ENCODE peak calls at places on chromosomes 12 and 14, in nine cellular contexts. A, S, K, B, T, Z, R, F and L are unnamed samples.

GRCh38 chr12:98908866-98909265 is 263.8 kb downstream of the APAF1 start:
- DNase-seq in A (no peak), S (no peak), K (no peak), B (no peak), T (no peak), Z (no peak), R (no peak), F (no peak), L (no peak)

GRCh38 chr14:36129181-36129580 is 47.3 kb downstream of the PTCSC3 start:
- DNase-seq in A (no peak), S (no peak), K (no peak), B (no peak), T (no peak), Z (peak), R (no peak), F (no peak), L (no peak)

GRCh38 chr14:102509744-102510615 is at the start of gene ANKRD9:
- DNase-seq in A (peak), S (peak), K (peak), B (peak), T (peak), Z (peak), R (peak), F (peak), L (peak)

GRCh38 chr12:42673535-42673934 is 84.0 kb upstream of the PRICKLE1 start:
- DNase-seq in A (no peak), S (no peak), K (no peak), B (no peak), T (no peak), Z (no peak), R (no peak), F (peak), L (no peak)

GRCh38 chr14:30882431-30882830 is 8.1 kb downstream of the COCH start:
- DNase-seq in A (no peak), S (no peak), K (no peak), B (no peak), T (no peak), Z (no peak), R (no peak), F (no peak), L (no peak)

GRCh38 chr12:52020539-52021336 is 14.0 kb downstream of the TAMALIN start:
- DNase-seq in A (no peak), S (peak), K (no peak), B (peak), T (no peak), Z (no peak), R (peak), F (peak), L (no peak)

GRCh38 chr12:120688527-120689071 is 1.6 kb downstream of the MLEC start:
- DNase-seq in A (no peak), S (no peak), K (peak), B (no peak), T (no peak), Z (no peak), R (no peak), F (peak), L (no peak)

GRCh38 chr12:107992870-107993451 is 136.1 kb upstream of the WSCD2 start:
- DNase-seq in A (peak), S (no peak), K (peak), B (peak), T (no peak), Z (peak), R (peak), F (peak), L (no peak)

GRCh38 chr12:11743748-11744147 is 94.3 kb downstream of the ETV6 start:
- DNase-seq in A (no peak), S (no peak), K (no peak), B (no peak), T (no peak), Z (no peak), R (no peak), F (no peak), L (no peak)

GRCh38 chr12:12909995-12910391 is 18.6 kb downstream of the GPRC5A start:
- DNase-seq in A (no peak), S (no peak), K (no peak), B (no peak), T (no peak), Z (no peak), R (no peak), F (peak), L (no peak)

GRCh38 chr14:92841930-92842329 is 47.8 kb downstream of the GOLGA5 start:
- DNase-seq in A (no peak), S (no peak), K (no peak), B (no peak), T (no peak), Z (no peak), R (no peak), F (no peak), L (no peak)

GRCh38 chr12:12561305-12562015 is 1.2 kb downstream of the DUSP16 start:
- DNase-seq in A (no peak), S (peak), K (peak), B (peak), T (peak), Z (no peak), R (no peak), F (peak), L (peak)

GRCh38 chr12:112192475-112192874 is 67.1 kb downstream of the TRAFD1 start:
- DNase-seq in A (no peak), S (no peak), K (no peak), B (no peak), T (no peak), Z (no peak), R (no peak), F (no peak), L (no peak)

GRCh38 chr12:105342464-105342863 is 12.0 kb downstream of the C12orf75 start:
- DNase-seq in A (no peak), S (no peak), K (no peak), B (no peak), T (no peak), Z (no peak), R (no peak), F (no peak), L (no peak)

GRCh38 chr14:93892923-93893549 is 34.1 kb upstream of the FAM181A start:
- DNase-seq in A (peak), S (peak), K (peak), B (peak), T (peak), Z (peak), R (peak), F (peak), L (peak)

GRCh38 chr14:71320734-71321555 is 413.7 kb downstream of the PCNX1 start:
- DNase-seq in A (no peak), S (peak), K (peak), B (peak), T (peak), Z (no peak), R (peak), F (peak), L (peak)

GRCh38 chr14:69077841-69078240 is 75.1 kb downstream of the DCAF5 start:
- DNase-seq in A (no peak), S (peak), K (peak), B (no peak), T (no peak), Z (no peak), R (no peak), F (no peak), L (no peak)

GRCh38 chr12:67394600-67394999 is 125.4 kb downstream of the CAND1 start:
- DNase-seq in A (no peak), S (no peak), K (peak), B (no peak), T (peak), Z (no peak), R (no peak), F (no peak), L (peak)

GRCh38 chr12:22231078-22231477 is 103.4 kb downstream of the ST8SIA1 start:
- DNase-seq in A (no peak), S (no peak), K (no peak), B (no peak), T (no peak), Z (no peak), R (no peak), F (no peak), L (no peak)

GRCh38 chr12:76085159-76085868 is 829 bp upstream of the NAP1L1 start:
- DNase-seq in A (no peak), S (peak), K (no peak), B (no peak), T (no peak), Z (no peak), R (peak), F (peak), L (no peak)

GRCh38 chr14:53496668-53497067 is 343.5 kb upstream of the DDHD1 start:
- DNase-seq in A (no peak), S (no peak), K (no peak), B (no peak), T (no peak), Z (no peak), R (no peak), F (no peak), L (no peak)

GRCh38 chr12:28793767-28794166 is 355.3 kb upstream of the FAR2 start:
- DNase-seq in A (no peak), S (no peak), K (peak), B (no peak), T (no peak), Z (no peak), R (no peak), F (no peak), L (no peak)

GRCh38 chr12:3559601-3560294 is 68.7 kb downstream of the PRMT8 start:
- DNase-seq in A (no peak), S (no peak), K (no peak), B (no peak), T (no peak), Z (no peak), R (no peak), F (no peak), L (peak)

GRCh38 chr14:74965770-74966153 is 10.4 kb upstream of the PGF start:
- DNase-seq in A (no peak), S (peak), K (no peak), B (no peak), T (no peak), Z (no peak), R (no peak), F (no peak), L (no peak)

GRCh38 chr14:90815817-90816662 is at the start of gene TTC7B:
- DNase-seq in A (no peak), S (no peak), K (peak), B (peak), T (peak), Z (no peak), R (peak), F (peak), L (no peak)

GRCh38 chr14:71086571-71086970 is 179.3 kb downstream of the PCNX1 start:
- DNase-seq in A (no peak), S (no peak), K (no peak), B (no peak), T (no peak), Z (no peak), R (no peak), F (no peak), L (no peak)

GRCh38 chr12:51391047-51391837 is at the start of gene GALNT6:
- DNase-seq in A (no peak), S (peak), K (no peak), B (peak), T (no peak), Z (no peak), R (peak), F (peak), L (no peak)

GRCh38 chr12:118145113-118145797 is 9.3 kb downstream of the PEBP1 start:
- DNase-seq in A (no peak), S (no peak), K (no peak), B (no peak), T (no peak), Z (no peak), R (peak), F (no peak), L (no peak)

GRCh38 chr14:89198544-89199329 is 218.3 kb downstream of the FOXN3 start:
- DNase-seq in A (no peak), S (no peak), K (no peak), B (no peak), T (no peak), Z (no peak), R (no peak), F (no peak), L (no peak)

GRCh38 chr12:114697741-114698565 is 14.0 kb upstream of the TBX3 start:
- DNase-seq in A (no peak), S (no peak), K (peak), B (no peak), T (no peak), Z (no peak), R (no peak), F (no peak), L (no peak)

GRCh38 chr14:93030761-93031160 is 85.0 kb downstream of the ITPK1 start:
- DNase-seq in A (no peak), S (no peak), K (no peak), B (no peak), T (no peak), Z (no peak), R (no peak), F (no peak), L (no peak)

GRCh38 chr14:49405291-49405690 is 180.9 kb downstream of the RPS29 start:
- DNase-seq in A (no peak), S (peak), K (no peak), B (no peak), T (no peak), Z (no peak), R (no peak), F (no peak), L (no peak)

GRCh38 chr12:120139958-120140357 is 23.4 kb upstream of the RAB35 start:
- DNase-seq in A (no peak), S (peak), K (no peak), B (no peak), T (no peak), Z (no peak), R (no peak), F (no peak), L (no peak)

GRCh38 chr14:59200214-59200613 is 11.7 kb downstream of the DAAM1 start:
- DNase-seq in A (no peak), S (no peak), K (no peak), B (no peak), T (no peak), Z (no peak), R (no peak), F (no peak), L (no peak)

GRCh38 chr12:105167346-105167745 is 59.8 kb downstream of the WASHC4 start:
- DNase-seq in A (no peak), S (no peak), K (peak), B (no peak), T (no peak), Z (no peak), R (no peak), F (no peak), L (no peak)

GRCh38 chr12:86006727-86007126 is 132.6 kb downstream of the NTS start:
- DNase-seq in A (no peak), S (no peak), K (no peak), B (no peak), T (no peak), Z (no peak), R (no peak), F (no peak), L (no peak)

GRCh38 chr12:29534935-29535334 is 37.4 kb upstream of the OVCH1 start:
- DNase-seq in A (no peak), S (no peak), K (no peak), B (no peak), T (no peak), Z (no peak), R (no peak), F (peak), L (no peak)

GRCh38 chr14:104927901-104928300 is 3.2 kb downstream of the PLD4 start:
- DNase-seq in A (no peak), S (no peak), K (no peak), B (no peak), T (peak), Z (no peak), R (peak), F (no peak), L (no peak)

DNA sequence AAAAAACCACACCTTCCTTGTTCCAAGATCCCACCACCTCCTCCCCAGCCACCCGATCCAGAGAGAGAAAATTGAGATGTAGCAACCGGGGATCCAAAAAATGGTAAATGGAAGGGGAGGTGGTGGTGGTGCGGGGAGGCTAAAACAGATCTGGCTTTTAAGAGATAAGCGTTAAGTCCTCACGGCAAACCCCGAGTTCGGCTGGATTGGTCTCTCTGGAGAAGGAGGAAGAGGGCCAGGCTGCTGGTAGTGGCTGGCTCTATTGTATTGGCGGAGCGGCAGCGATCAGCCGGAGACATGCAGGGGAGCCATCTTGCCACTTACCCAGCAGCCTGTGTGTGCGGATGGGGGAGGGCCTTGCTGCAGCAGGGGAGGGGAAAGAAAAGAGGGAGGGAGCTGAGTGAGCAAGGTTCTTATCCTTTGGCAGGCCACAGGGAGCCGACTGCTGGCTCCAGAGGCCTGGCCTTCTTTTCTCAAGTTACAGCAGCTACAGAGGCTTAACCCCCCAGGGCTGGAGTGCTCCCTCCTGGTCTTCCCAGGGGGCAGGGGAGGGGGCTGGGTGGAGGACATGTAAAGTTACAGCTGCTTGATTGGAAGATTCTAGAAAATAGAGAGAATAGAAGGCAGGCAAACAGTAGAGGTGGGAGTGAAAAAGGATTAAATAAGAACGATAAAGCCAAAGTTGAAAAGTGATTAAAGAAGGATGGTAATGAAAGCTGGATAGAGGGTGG is 14.1 kb upstream of the CDH24 start:
- DNase-seq in A (peak), S (peak), K (peak), B (peak), T (peak), Z (no peak), R (peak), F (peak), L (peak)
- TF ChIP-seq CTCF in A (no peak), S (no peak), K (no peak), B (no peak), T (no peak), Z (no peak), R (no peak), F (no peak), L (no peak)

DNA sequence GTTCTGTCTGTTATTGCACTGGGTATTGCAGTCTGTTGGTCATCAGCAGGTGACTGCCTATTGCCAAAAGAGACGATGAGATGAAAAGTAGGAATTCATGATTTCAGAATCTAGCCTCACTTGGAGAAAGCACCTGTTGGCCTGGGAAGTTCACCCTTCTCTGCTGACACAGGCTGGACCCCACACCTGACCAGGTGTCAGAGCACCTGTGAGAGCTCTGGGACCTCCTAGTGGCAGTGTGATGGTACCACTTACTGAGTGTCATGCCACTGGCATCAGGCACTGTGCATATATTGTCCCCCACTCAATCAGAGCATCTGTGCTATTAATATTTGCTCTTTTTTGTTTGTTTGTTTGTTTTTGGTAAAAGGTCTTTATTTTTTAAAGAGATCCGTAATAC is 68.0 kb downstream of the RASSF3 start:
- DNase-seq in A (no peak), S (no peak), K (no peak), B (no peak), T (no peak), Z (no peak), R (no peak), F (no peak), L (no peak)
- TF ChIP-seq CTCF in A (peak), S (no peak), K (no peak), B (no peak), T (no peak), Z (peak), R (peak), F (no peak), L (no peak)

GRCh38 chr12:57813971-57814771 is 4.4 kb downstream of the AVIL start:
- DNase-seq in A (no peak), S (no peak), K (no peak), B (no peak), T (no peak), Z (no peak), R (no peak), F (no peak), L (peak)
- TF ChIP-seq CTCF in A (no peak), S (no peak), K (no peak), B (no peak), T (no peak), Z (no peak), R (no peak), F (no peak), L (peak)

GRCh38 chr12:6494351-6494743 is 445 bp downstream of the NCAPD2 start:
- DNase-seq in A (no peak), S (peak), K (no peak), B (no peak), T (no peak), Z (no peak), R (no peak), F (no peak), L (no peak)
- TF ChIP-seq CTCF in A (no peak), S (peak), K (no peak), B (peak), T (no peak), Z (peak), R (no peak), F (no peak), L (no peak)